ENCODE peak calls at places on chromosomes 5 and 9, in eight cellular contexts. One of them, this sample, is unnamed.

GRCh38 chr5:15637886-15638285 is 137.9 kb downstream of the FBXL7 start:
- DNase-seq in amygdala: no peak
- DNase-seq in NCI-H748 treated with DMSO at 0.1 percent for 48 hours: no peak
- DNase-seq in T-helper 2 cell: no peak
- DNase-seq in KG1: no peak
- DNase-seq in EL: no peak
- DNase-seq in lung: no peak
- DNase-seq in mesothelial cell of epicardium: no peak
- DNase-seq in this sample: no peak

GRCh38 chr5:980941-981340 is 27.7 kb upstream of the NKD2 start:
- DNase-seq in amygdala: no peak
- DNase-seq in T-helper 2 cell: no peak
- DNase-seq in NCI-H748 treated with DMSO at 0.1 percent for 48 hours: peak
- DNase-seq in mesothelial cell of epicardium: no peak
- DNase-seq in KG1: no peak
- DNase-seq in EL: no peak
- DNase-seq in lung: no peak
- DNase-seq in this sample: no peak

GRCh38 chr5:126108505-126108904 is 314.7 kb upstream of the GRAMD2B start:
- DNase-seq in KG1: no peak
- DNase-seq in amygdala: no peak
- DNase-seq in lung: no peak
- DNase-seq in T-helper 2 cell: no peak
- DNase-seq in EL: no peak
- DNase-seq in NCI-H748 treated with DMSO at 0.1 percent for 48 hours: peak
- DNase-seq in mesothelial cell of epicardium: no peak
- DNase-seq in this sample: no peak

GRCh38 chr5:127275641-127276193 is 14.9 kb upstream of the MEGF10 start:
- DNase-seq in amygdala: no peak
- DNase-seq in EL: peak
- DNase-seq in lung: no peak
- DNase-seq in NCI-H748 treated with DMSO at 0.1 percent for 48 hours: no peak
- DNase-seq in T-helper 2 cell: no peak
- DNase-seq in mesothelial cell of epicardium: no peak
- DNase-seq in KG1: no peak
- DNase-seq in this sample: no peak

GRCh38 chr5:14174235-14174636 is 31.1 kb downstream of the TRIO start:
- DNase-seq in mesothelial cell of epicardium: no peak
- DNase-seq in lung: no peak
- DNase-seq in T-helper 2 cell: no peak
- DNase-seq in KG1: peak
- DNase-seq in NCI-H748 treated with DMSO at 0.1 percent for 48 hours: no peak
- DNase-seq in amygdala: no peak
- DNase-seq in EL: no peak
- DNase-seq in this sample: peak

GRCh38 chr9:19223724-19224123 is 6.8 kb upstream of the DENND4C start:
- DNase-seq in amygdala: no peak
- DNase-seq in EL: no peak
- DNase-seq in T-helper 2 cell: no peak
- DNase-seq in NCI-H748 treated with DMSO at 0.1 percent for 48 hours: no peak
- DNase-seq in mesothelial cell of epicardium: no peak
- DNase-seq in KG1: no peak
- DNase-seq in lung: no peak
- DNase-seq in this sample: no peak

GRCh38 chr5:104541129-104541528 is 978.5 kb upstream of the NUDT12 start:
- DNase-seq in T-helper 2 cell: no peak
- DNase-seq in lung: no peak
- DNase-seq in amygdala: no peak
- DNase-seq in NCI-H748 treated with DMSO at 0.1 percent for 48 hours: no peak
- DNase-seq in mesothelial cell of epicardium: no peak
- DNase-seq in EL: no peak
- DNase-seq in KG1: no peak
- DNase-seq in this sample: no peak

GRCh38 chr5:150125334-150125733 is 30.3 kb downstream of the PDGFRB start:
- DNase-seq in mesothelial cell of epicardium: no peak
- DNase-seq in T-helper 2 cell: no peak
- DNase-seq in NCI-H748 treated with DMSO at 0.1 percent for 48 hours: no peak
- DNase-seq in amygdala: no peak
- DNase-seq in lung: no peak
- DNase-seq in EL: no peak
- DNase-seq in KG1: no peak
- DNase-seq in this sample: no peak

GRCh38 chr9:21228122-21228521 is at the start of gene IFNA17:
- DNase-seq in lung: no peak
- DNase-seq in T-helper 2 cell: no peak
- DNase-seq in mesothelial cell of epicardium: no peak
- DNase-seq in NCI-H748 treated with DMSO at 0.1 percent for 48 hours: no peak
- DNase-seq in KG1: no peak
- DNase-seq in amygdala: no peak
- DNase-seq in EL: no peak
- DNase-seq in this sample: no peak

GRCh38 chr5:171483453-171484177 is 64.2 kb downstream of the FGF18 start:
- DNase-seq in mesothelial cell of epicardium: no peak
- DNase-seq in KG1: no peak
- DNase-seq in NCI-H748 treated with DMSO at 0.1 percent for 48 hours: no peak
- DNase-seq in amygdala: no peak
- DNase-seq in EL: no peak
- DNase-seq in lung: peak
- DNase-seq in T-helper 2 cell: no peak
- DNase-seq in this sample: no peak

GRCh38 chr5:142017832-142018427 is 5.1 kb upstream of the GNPDA1 start:
- DNase-seq in EL: peak
- DNase-seq in amygdala: no peak
- DNase-seq in mesothelial cell of epicardium: no peak
- DNase-seq in T-helper 2 cell: no peak
- DNase-seq in lung: no peak
- DNase-seq in KG1: no peak
- DNase-seq in NCI-H748 treated with DMSO at 0.1 percent for 48 hours: no peak
- DNase-seq in this sample: no peak

GRCh38 chr5:59099270-59099994 is 516.6 kb downstream of the RAB3C start:
- DNase-seq in lung: no peak
- DNase-seq in T-helper 2 cell: no peak
- DNase-seq in KG1: no peak
- DNase-seq in mesothelial cell of epicardium: no peak
- DNase-seq in NCI-H748 treated with DMSO at 0.1 percent for 48 hours: no peak
- DNase-seq in amygdala: no peak
- DNase-seq in EL: peak
- DNase-seq in this sample: no peak

GRCh38 chr9:70413427-70413797 is 1.0 kb downstream of the KLF9 start:
- DNase-seq in mesothelial cell of epicardium: no peak
- DNase-seq in NCI-H748 treated with DMSO at 0.1 percent for 48 hours: peak
- DNase-seq in amygdala: peak
- DNase-seq in lung: no peak
- DNase-seq in KG1: peak
- DNase-seq in T-helper 2 cell: peak
- DNase-seq in EL: no peak
- DNase-seq in this sample: peak

GRCh38 chr9:136345281-136346156 is 18.0 kb downstream of the DNLZ start:
- DNase-seq in lung: peak
- DNase-seq in T-helper 2 cell: no peak
- DNase-seq in EL: peak
- DNase-seq in NCI-H748 treated with DMSO at 0.1 percent for 48 hours: no peak
- DNase-seq in KG1: no peak
- DNase-seq in amygdala: peak
- DNase-seq in mesothelial cell of epicardium: no peak
- DNase-seq in this sample: peak

GRCh38 chr9:13386935-13387667 is 107.6 kb upstream of the MPDZ start:
- DNase-seq in mesothelial cell of epicardium: no peak
- DNase-seq in amygdala: no peak
- DNase-seq in T-helper 2 cell: no peak
- DNase-seq in KG1: no peak
- DNase-seq in EL: no peak
- DNase-seq in NCI-H748 treated with DMSO at 0.1 percent for 48 hours: no peak
- DNase-seq in lung: no peak
- DNase-seq in this sample: no peak

GRCh38 chr5:52789378-52789777 is 1.7 kb downstream of the ITGA1 start:
- DNase-seq in KG1: no peak
- DNase-seq in mesothelial cell of epicardium: no peak
- DNase-seq in T-helper 2 cell: no peak
- DNase-seq in lung: no peak
- DNase-seq in NCI-H748 treated with DMSO at 0.1 percent for 48 hours: no peak
- DNase-seq in EL: no peak
- DNase-seq in amygdala: no peak
- DNase-seq in this sample: no peak

GRCh38 chr5:167849874-167850273 is 441.6 kb upstream of the WWC1 start:
- DNase-seq in NCI-H748 treated with DMSO at 0.1 percent for 48 hours: no peak
- DNase-seq in EL: no peak
- DNase-seq in KG1: no peak
- DNase-seq in lung: no peak
- DNase-seq in amygdala: no peak
- DNase-seq in T-helper 2 cell: no peak
- DNase-seq in mesothelial cell of epicardium: no peak
- DNase-seq in this sample: no peak

GRCh38 chr9:112086627-112087026 is 88.5 kb downstream of the SUSD1 start:
- DNase-seq in amygdala: no peak
- DNase-seq in lung: no peak
- DNase-seq in KG1: no peak
- DNase-seq in EL: peak
- DNase-seq in mesothelial cell of epicardium: no peak
- DNase-seq in NCI-H748 treated with DMSO at 0.1 percent for 48 hours: peak
- DNase-seq in T-helper 2 cell: no peak
- DNase-seq in this sample: no peak

GRCh38 chr9:121498487-121499176 is 1.0 kb downstream of the GGTA1 start:
- DNase-seq in T-helper 2 cell: no peak
- DNase-seq in amygdala: no peak
- DNase-seq in NCI-H748 treated with DMSO at 0.1 percent for 48 hours: no peak
- DNase-seq in mesothelial cell of epicardium: no peak
- DNase-seq in EL: peak
- DNase-seq in KG1: no peak
- DNase-seq in lung: no peak
- DNase-seq in this sample: no peak

GRCh38 chr5:8150791-8151190 is 281.8 kb downstream of the MTRR start:
- DNase-seq in NCI-H748 treated with DMSO at 0.1 percent for 48 hours: no peak
- DNase-seq in amygdala: no peak
- DNase-seq in T-helper 2 cell: no peak
- DNase-seq in KG1: no peak
- DNase-seq in mesothelial cell of epicardium: no peak
- DNase-seq in EL: no peak
- DNase-seq in lung: no peak
- DNase-seq in this sample: no peak

GRCh38 chr9:97907051-97907450 is 15.2 kb downstream of the TRMO start:
- DNase-seq in mesothelial cell of epicardium: no peak
- DNase-seq in NCI-H748 treated with DMSO at 0.1 percent for 48 hours: no peak
- DNase-seq in T-helper 2 cell: no peak
- DNase-seq in EL: no peak
- DNase-seq in lung: no peak
- DNase-seq in KG1: no peak
- DNase-seq in amygdala: no peak
- DNase-seq in this sample: no peak

GRCh38 chr9:4077499-4078102 is 222.3 kb downstream of the GLIS3 start:
- DNase-seq in NCI-H748 treated with DMSO at 0.1 percent for 48 hours: peak
- DNase-seq in T-helper 2 cell: no peak
- DNase-seq in mesothelial cell of epicardium: peak
- DNase-seq in EL: peak
- DNase-seq in KG1: no peak
- DNase-seq in amygdala: peak
- DNase-seq in lung: peak
- DNase-seq in this sample: peak

GRCh38 chr9:136913701-136914438 is 27.6 kb downstream of the TRAF2 start:
- DNase-seq in NCI-H748 treated with DMSO at 0.1 percent for 48 hours: no peak
- DNase-seq in lung: no peak
- DNase-seq in amygdala: no peak
- DNase-seq in KG1: no peak
- DNase-seq in T-helper 2 cell: no peak
- DNase-seq in EL: no peak
- DNase-seq in mesothelial cell of epicardium: no peak
- DNase-seq in this sample: no peak

GRCh38 chr5:61184708-61185107 is 22.4 kb upstream of the SMIM15 start:
- DNase-seq in T-helper 2 cell: no peak
- DNase-seq in NCI-H748 treated with DMSO at 0.1 percent for 48 hours: no peak
- DNase-seq in lung: no peak
- DNase-seq in amygdala: no peak
- DNase-seq in EL: peak
- DNase-seq in mesothelial cell of epicardium: no peak
- DNase-seq in KG1: no peak
- DNase-seq in this sample: no peak

GRCh38 chr9:124733964-124734740 is 37.0 kb downstream of the NR6A1 start:
- DNase-seq in T-helper 2 cell: no peak
- DNase-seq in mesothelial cell of epicardium: no peak
- DNase-seq in EL: no peak
- DNase-seq in lung: peak
- DNase-seq in amygdala: no peak
- DNase-seq in KG1: no peak
- DNase-seq in NCI-H748 treated with DMSO at 0.1 percent for 48 hours: no peak
- DNase-seq in this sample: peak

GRCh38 chr5:146447734-146448380 is 724 bp downstream of the TCERG1 start:
- DNase-seq in EL: peak
- DNase-seq in NCI-H748 treated with DMSO at 0.1 percent for 48 hours: no peak
- DNase-seq in KG1: no peak
- DNase-seq in amygdala: no peak
- DNase-seq in lung: peak
- DNase-seq in T-helper 2 cell: no peak
- DNase-seq in mesothelial cell of epicardium: no peak
- DNase-seq in this sample: peak

GRCh38 chr9:125510980-125511379 is 196.0 kb downstream of the MAPKAP1 start:
- DNase-seq in lung: no peak
- DNase-seq in amygdala: no peak
- DNase-seq in EL: no peak
- DNase-seq in KG1: no peak
- DNase-seq in T-helper 2 cell: no peak
- DNase-seq in mesothelial cell of epicardium: no peak
- DNase-seq in NCI-H748 treated with DMSO at 0.1 percent for 48 hours: no peak
- DNase-seq in this sample: no peak

GRCh38 chr5:54825005-54825404 is 160.4 kb downstream of the ESM1 start:
- DNase-seq in EL: no peak
- DNase-seq in NCI-H748 treated with DMSO at 0.1 percent for 48 hours: no peak
- DNase-seq in lung: no peak
- DNase-seq in T-helper 2 cell: no peak
- DNase-seq in mesothelial cell of epicardium: no peak
- DNase-seq in KG1: no peak
- DNase-seq in amygdala: no peak
- DNase-seq in this sample: no peak

GRCh38 chr5:109911731-109912130 is 222.0 kb downstream of the MAN2A1 start:
- DNase-seq in T-helper 2 cell: no peak
- DNase-seq in NCI-H748 treated with DMSO at 0.1 percent for 48 hours: no peak
- DNase-seq in mesothelial cell of epicardium: no peak
- DNase-seq in EL: peak
- DNase-seq in amygdala: no peak
- DNase-seq in lung: no peak
- DNase-seq in KG1: no peak
- DNase-seq in this sample: no peak

GRCh38 chr9:37740128-37740527 is 13.5 kb upstream of the TRMT10B start:
- DNase-seq in lung: no peak
- DNase-seq in mesothelial cell of epicardium: no peak
- DNase-seq in EL: no peak
- DNase-seq in NCI-H748 treated with DMSO at 0.1 percent for 48 hours: no peak
- DNase-seq in amygdala: no peak
- DNase-seq in T-helper 2 cell: no peak
- DNase-seq in KG1: no peak
- DNase-seq in this sample: no peak

GRCh38 chr9:91824591-91825339 is 125.3 kb downstream of the ROR2 start:
- DNase-seq in T-helper 2 cell: no peak
- DNase-seq in EL: peak
- DNase-seq in mesothelial cell of epicardium: no peak
- DNase-seq in lung: no peak
- DNase-seq in KG1: no peak
- DNase-seq in amygdala: no peak
- DNase-seq in NCI-H748 treated with DMSO at 0.1 percent for 48 hours: no peak
- DNase-seq in this sample: no peak